ENCODE peak calls at places on chromosomes 4 and X, in ten cellular contexts. A is head of caudate nucleus; P is CD8-positive, alpha-beta T cell; Z is cerebellum; E is T-helper 17 cell; D is cardiac muscle cell; X is tibial nerve; R is right cardiac atrium; W is NCI-H1694 treated with DMSO at 0.1 percent for 48 hours; G is sciatic nerve. I is an unnamed sample.

GRCh38 chrX:48938721-48939416 is 18.5 kb downstream of the OTUD5 start:
- DNase-seq in G (no peak), P (peak; percentile 41), Z (no peak), A (no peak), E (peak; percentile 56), D (no peak), W (no peak), X (no peak), R (no peak), I (no peak)

GRCh38 chr4:126431049-126431448 is 1116.3 kb downstream of the FAT4 start:
- DNase-seq in R (no peak), Z (no peak), W (no peak), E (no peak), D (no peak), P (no peak), A (no peak), X (no peak), G (no peak), I (no peak)

GRCh38 chrX:129663171-129663570 is 8.4 kb upstream of the APLN start:
- DNase-seq in R (no peak), D (peak; percentile 82), A (no peak), E (no peak), X (no peak), W (no peak), Z (no peak), P (no peak), G (no peak), I (no peak)

GRCh38 chrX:70301716-70302115 is 11.8 kb downstream of the KIF4A start:
- DNase-seq in A (no peak), D (peak; percentile 75), G (no peak), P (no peak), R (no peak), X (no peak), W (no peak), Z (no peak), E (no peak), I (peak; percentile 85)

GRCh38 chr4:80500593-80500992 is 165.1 kb downstream of the CFAP299 start:
- DNase-seq in R (no peak), W (no peak), Z (no peak), A (no peak), X (no peak), E (no peak), D (no peak), P (no peak), G (no peak), I (no peak)

GRCh38 chr4:189090174-189090814 is 850.4 kb upstream of the FRG1 start:
- DNase-seq in G (no peak), P (no peak), X (no peak), D (no peak), A (no peak), R (no peak), Z (no peak), W (no peak), E (no peak), I (peak; percentile 14)

GRCh38 chr4:40183615-40184411 is 13.0 kb upstream of the RHOH start:
- DNase-seq in X (no peak), A (no peak), D (peak; percentile 11), W (no peak), R (no peak), P (no peak), G (no peak), E (no peak), Z (no peak), I (peak; percentile 20)

GRCh38 chr4:52983563-52984303 is 121.6 kb downstream of the RASL11B start:
- DNase-seq in D (peak; percentile 77), Z (peak; percentile 69), W (peak; percentile 76), E (no peak), A (peak; percentile 38), P (no peak), G (no peak), X (no peak), R (no peak), I (peak; percentile 79)

GRCh38 chrX:93422693-93423092 is 250.7 kb downstream of the NAP1L3 start:
- DNase-seq in A (peak; percentile 33), D (peak; percentile 4), P (no peak), X (no peak), G (no peak), W (peak; percentile 20), Z (no peak), E (no peak), R (no peak), I (peak; percentile 48)

GRCh38 chr4:173735055-173735454 is 205.0 kb upstream of the HAND2 start:
- DNase-seq in D (peak; percentile 12), A (no peak), W (no peak), Z (no peak), R (no peak), P (no peak), X (no peak), E (no peak), G (no peak), I (no peak)

GRCh38 chr4:148914301-148914700 is 472.1 kb upstream of the NR3C2 start:
- DNase-seq in E (no peak), P (no peak), A (no peak), D (no peak), Z (no peak), W (no peak), X (no peak), R (no peak), G (no peak), I (no peak)

GRCh38 chr4:162727232-162727631 is 439.5 kb downstream of the NAF1 start:
- DNase-seq in G (no peak), P (no peak), E (no peak), Z (no peak), D (no peak), W (no peak), X (no peak), R (no peak), A (no peak), I (no peak)

GRCh38 chr4:119570401-119570800 is 58.2 kb downstream of the PDE5A start:
- DNase-seq in R (no peak), A (no peak), D (no peak), G (no peak), P (no peak), Z (no peak), W (no peak), X (no peak), E (no peak), I (no peak)

GRCh38 chr4:1998296-1998695 is 10.5 kb downstream of the NELFA start:
- DNase-seq in R (no peak), W (no peak), E (no peak), G (no peak), P (no peak), A (no peak), D (no peak), X (no peak), Z (no peak), I (no peak)

GRCh38 chrX:26558719-26559386 is 342.9 kb downstream of the MAGEB5 start:
- DNase-seq in X (no peak), A (no peak), W (no peak), Z (no peak), R (no peak), D (no peak), G (no peak), E (no peak), P (no peak), I (no peak)

GRCh38 chr4:6687947-6688878 is 5.5 kb upstream of the S100P start:
- DNase-seq in X (no peak), P (no peak), E (no peak), W (no peak), R (no peak), A (no peak), G (no peak), Z (no peak), D (no peak), I (no peak)

GRCh38 chr4:39883645-39884044 is 94.1 kb downstream of the PDS5A start:
- DNase-seq in R (no peak), E (no peak), X (no peak), W (no peak), Z (no peak), G (no peak), P (no peak), D (peak; percentile 27), A (no peak), I (no peak)

GRCh38 chr4:98919996-98920395 is 8.9 kb downstream of the EIF4E start:
- DNase-seq in E (no peak), D (peak; percentile 69), A (no peak), G (no peak), Z (no peak), P (no peak), R (no peak), W (no peak), X (no peak), I (peak; percentile 13)

GRCh38 chrX:16712116-16712824 is at the start of gene CTPS2:
- DNase-seq in D (peak; percentile 70), P (no peak), X (peak; percentile 23), A (peak; percentile 38), W (no peak), G (peak; percentile 80), E (peak; percentile 14), R (peak; percentile 64), Z (peak; percentile 49), I (peak; percentile 49)

GRCh38 chrX:150486011-150486410 is 82.4 kb upstream of the MTM1 start:
- DNase-seq in E (peak; percentile 25), G (no peak), W (peak; percentile 56), D (peak; percentile 69), R (peak; percentile 54), Z (no peak), X (no peak), P (no peak), A (peak; percentile 80), I (peak; percentile 71)

I was measured in lung microvascular endothelial cell.